ENCODE peak calls at places on chromosomes 13 and 19, in six cellular contexts. One of them, this sample, is unnamed.
A peak's percentile ranks its signal among the peaks of the same experiment; 100 is the strongest.

GRCh38 chr19:32460476-32460875 is 54.9 kb downstream of the DPY19L3 start:
- DNase-seq in stimulated activated CD8-positive, alpha-beta memory T cell treated with anti-CD3 and anti-CD28 coated beads, Interleukin-12 subunit alpha, Interleukin-12 subunit beta, amount 100 ng/mL, for 1 hour: no peak
- DNase-seq in cardiac fibroblast: no peak
- DNase-seq in SW 1271: no peak
- DNase-seq in GM10248: no peak
- DNase-seq in A172: no peak
- DNase-seq in this sample: no peak

GRCh38 chr19:1445185-1445931 is 4.6 kb upstream of the APC2 start:
- DNase-seq in A172: peak; percentile 62
- DNase-seq in SW 1271: peak; percentile 57
- DNase-seq in stimulated activated CD8-positive, alpha-beta memory T cell treated with anti-CD3 and anti-CD28 coated beads, Interleukin-12 subunit alpha, Interleukin-12 subunit beta, amount 100 ng/mL, for 1 hour: peak; percentile 53
- DNase-seq in GM10248: peak; percentile 94
- DNase-seq in cardiac fibroblast: peak; percentile 55
- DNase-seq in this sample: peak; percentile 32

GRCh38 chr19:1590641-1591397 is 1.8 kb downstream of the MBD3 start:
- DNase-seq in A172: no peak
- DNase-seq in SW 1271: peak; percentile 32
- DNase-seq in cardiac fibroblast: peak; percentile 37
- DNase-seq in GM10248: peak; percentile 70
- DNase-seq in stimulated activated CD8-positive, alpha-beta memory T cell treated with anti-CD3 and anti-CD28 coated beads, Interleukin-12 subunit alpha, Interleukin-12 subunit beta, amount 100 ng/mL, for 1 hour: no peak
- DNase-seq in this sample: no peak

GRCh38 chr19:16247353-16248182 is 49.9 kb downstream of the AP1M1 start:
- DNase-seq in stimulated activated CD8-positive, alpha-beta memory T cell treated with anti-CD3 and anti-CD28 coated beads, Interleukin-12 subunit alpha, Interleukin-12 subunit beta, amount 100 ng/mL, for 1 hour: peak; percentile 75
- DNase-seq in cardiac fibroblast: peak; percentile 82
- DNase-seq in A172: peak; percentile 73
- DNase-seq in SW 1271: peak; percentile 73
- DNase-seq in GM10248: peak; percentile 90
- DNase-seq in this sample: peak; percentile 48

GRCh38 chr13:51071493-51071892 is 39.6 kb downstream of the C13orf42 start:
- DNase-seq in stimulated activated CD8-positive, alpha-beta memory T cell treated with anti-CD3 and anti-CD28 coated beads, Interleukin-12 subunit alpha, Interleukin-12 subunit beta, amount 100 ng/mL, for 1 hour: no peak
- DNase-seq in A172: no peak
- DNase-seq in GM10248: no peak
- DNase-seq in cardiac fibroblast: no peak
- DNase-seq in SW 1271: no peak
- DNase-seq in this sample: no peak

GRCh38 chr13:78762825-78763224 is 103.9 kb upstream of the OBI1 start:
- DNase-seq in stimulated activated CD8-positive, alpha-beta memory T cell treated with anti-CD3 and anti-CD28 coated beads, Interleukin-12 subunit alpha, Interleukin-12 subunit beta, amount 100 ng/mL, for 1 hour: no peak
- DNase-seq in cardiac fibroblast: no peak
- DNase-seq in GM10248: no peak
- DNase-seq in A172: no peak
- DNase-seq in SW 1271: no peak
- DNase-seq in this sample: no peak

GRCh38 chr13:110869805-110870706 is 44.8 kb downstream of the ANKRD10 start:
- DNase-seq in cardiac fibroblast: peak; percentile 99
- DNase-seq in A172: peak; percentile 100
- DNase-seq in GM10248: no peak
- DNase-seq in stimulated activated CD8-positive, alpha-beta memory T cell treated with anti-CD3 and anti-CD28 coated beads, Interleukin-12 subunit alpha, Interleukin-12 subunit beta, amount 100 ng/mL, for 1 hour: no peak
- DNase-seq in SW 1271: peak; percentile 85
- DNase-seq in this sample: peak; percentile 100

GRCh38 chr19:24069907-24070657 is 16.9 kb upstream of the ZNF254 start:
- DNase-seq in cardiac fibroblast: no peak
- DNase-seq in stimulated activated CD8-positive, alpha-beta memory T cell treated with anti-CD3 and anti-CD28 coated beads, Interleukin-12 subunit alpha, Interleukin-12 subunit beta, amount 100 ng/mL, for 1 hour: no peak
- DNase-seq in GM10248: no peak
- DNase-seq in A172: no peak
- DNase-seq in SW 1271: no peak
- DNase-seq in this sample: no peak

GRCh38 chr19:37931941-37932655 is 25.1 kb downstream of the SIPA1L3 start:
- DNase-seq in stimulated activated CD8-positive, alpha-beta memory T cell treated with anti-CD3 and anti-CD28 coated beads, Interleukin-12 subunit alpha, Interleukin-12 subunit beta, amount 100 ng/mL, for 1 hour: no peak
- DNase-seq in A172: peak; percentile 95
- DNase-seq in cardiac fibroblast: peak; percentile 50
- DNase-seq in GM10248: peak; percentile 62
- DNase-seq in SW 1271: peak; percentile 42
- DNase-seq in this sample: peak; percentile 97

GRCh38 chr19:1258161-1258492 is 9.7 kb downstream of the MIDN start:
- DNase-seq in A172: no peak
- DNase-seq in SW 1271: no peak
- DNase-seq in stimulated activated CD8-positive, alpha-beta memory T cell treated with anti-CD3 and anti-CD28 coated beads, Interleukin-12 subunit alpha, Interleukin-12 subunit beta, amount 100 ng/mL, for 1 hour: no peak
- DNase-seq in GM10248: no peak
- DNase-seq in cardiac fibroblast: no peak
- DNase-seq in this sample: no peak

GRCh38 chr13:85525411-85525810 is 273.8 kb downstream of the SLITRK6 start:
- DNase-seq in stimulated activated CD8-positive, alpha-beta memory T cell treated with anti-CD3 and anti-CD28 coated beads, Interleukin-12 subunit alpha, Interleukin-12 subunit beta, amount 100 ng/mL, for 1 hour: no peak
- DNase-seq in SW 1271: no peak
- DNase-seq in cardiac fibroblast: no peak
- DNase-seq in A172: no peak
- DNase-seq in GM10248: no peak
- DNase-seq in this sample: no peak

GRCh38 chr19:47521473-47522180 is 6.8 kb upstream of the NAPA start:
- DNase-seq in GM10248: no peak
- DNase-seq in A172: no peak
- DNase-seq in stimulated activated CD8-positive, alpha-beta memory T cell treated with anti-CD3 and anti-CD28 coated beads, Interleukin-12 subunit alpha, Interleukin-12 subunit beta, amount 100 ng/mL, for 1 hour: no peak
- DNase-seq in SW 1271: no peak
- DNase-seq in cardiac fibroblast: no peak
- DNase-seq in this sample: no peak

GRCh38 chr13:75391432-75392100 is 90.4 kb downstream of the TBC1D4 start:
- DNase-seq in stimulated activated CD8-positive, alpha-beta memory T cell treated with anti-CD3 and anti-CD28 coated beads, Interleukin-12 subunit alpha, Interleukin-12 subunit beta, amount 100 ng/mL, for 1 hour: no peak
- DNase-seq in A172: no peak
- DNase-seq in cardiac fibroblast: no peak
- DNase-seq in SW 1271: no peak
- DNase-seq in GM10248: no peak
- DNase-seq in this sample: no peak

GRCh38 chr19:39416626-39417120 is 4.2 kb downstream of the PLEKHG2 start:
- DNase-seq in cardiac fibroblast: no peak
- DNase-seq in A172: no peak
- DNase-seq in stimulated activated CD8-positive, alpha-beta memory T cell treated with anti-CD3 and anti-CD28 coated beads, Interleukin-12 subunit alpha, Interleukin-12 subunit beta, amount 100 ng/mL, for 1 hour: no peak
- DNase-seq in GM10248: no peak
- DNase-seq in SW 1271: no peak
- DNase-seq in this sample: no peak

GRCh38 chr13:113157929-113158747 is at the start of gene PROZ:
- DNase-seq in A172: no peak
- DNase-seq in stimulated activated CD8-positive, alpha-beta memory T cell treated with anti-CD3 and anti-CD28 coated beads, Interleukin-12 subunit alpha, Interleukin-12 subunit beta, amount 100 ng/mL, for 1 hour: no peak
- DNase-seq in GM10248: no peak
- DNase-seq in SW 1271: no peak
- DNase-seq in cardiac fibroblast: no peak
- DNase-seq in this sample: no peak

GRCh38 chr19:49684251-49684982 is 5.0 kb upstream of the ADM5 start:
- DNase-seq in SW 1271: no peak
- DNase-seq in stimulated activated CD8-positive, alpha-beta memory T cell treated with anti-CD3 and anti-CD28 coated beads, Interleukin-12 subunit alpha, Interleukin-12 subunit beta, amount 100 ng/mL, for 1 hour: no peak
- DNase-seq in cardiac fibroblast: no peak
- DNase-seq in GM10248: peak; percentile 52
- DNase-seq in A172: no peak
- DNase-seq in this sample: no peak

GRCh38 chr13:76992548-76993001 is 694 bp downstream of the CLN5 start:
- DNase-seq in GM10248: no peak
- DNase-seq in SW 1271: no peak
- DNase-seq in stimulated activated CD8-positive, alpha-beta memory T cell treated with anti-CD3 and anti-CD28 coated beads, Interleukin-12 subunit alpha, Interleukin-12 subunit beta, amount 100 ng/mL, for 1 hour: no peak
- DNase-seq in A172: peak; percentile 35
- DNase-seq in cardiac fibroblast: peak; percentile 21
- DNase-seq in this sample: no peak

GRCh38 chr19:46962030-46962570 is 57.5 kb upstream of the NPAS1 start:
- DNase-seq in SW 1271: no peak
- DNase-seq in A172: no peak
- DNase-seq in cardiac fibroblast: no peak
- DNase-seq in stimulated activated CD8-positive, alpha-beta memory T cell treated with anti-CD3 and anti-CD28 coated beads, Interleukin-12 subunit alpha, Interleukin-12 subunit beta, amount 100 ng/mL, for 1 hour: no peak
- DNase-seq in GM10248: no peak
- DNase-seq in this sample: no peak

GRCh38 chr13:36865265-36865664 is 46.2 kb downstream of the RFXAP start:
- DNase-seq in stimulated activated CD8-positive, alpha-beta memory T cell treated with anti-CD3 and anti-CD28 coated beads, Interleukin-12 subunit alpha, Interleukin-12 subunit beta, amount 100 ng/mL, for 1 hour: no peak
- DNase-seq in A172: no peak
- DNase-seq in GM10248: no peak
- DNase-seq in cardiac fibroblast: no peak
- DNase-seq in SW 1271: no peak
- DNase-seq in this sample: no peak

GRCh38 chr13:113457510-113457909 is 4.2 kb upstream of the ADPRHL1 start:
- DNase-seq in GM10248: no peak
- DNase-seq in stimulated activated CD8-positive, alpha-beta memory T cell treated with anti-CD3 and anti-CD28 coated beads, Interleukin-12 subunit alpha, Interleukin-12 subunit beta, amount 100 ng/mL, for 1 hour: no peak
- DNase-seq in SW 1271: no peak
- DNase-seq in cardiac fibroblast: no peak
- DNase-seq in A172: no peak
- DNase-seq in this sample: no peak

This sample was measured in kidney glomerular epithelial cell.